ENCODE peak calls at places on chromosome 21, in nine cellular contexts. L is GM12891; D is lower leg skin; Z is A549; M is brain pericyte; B is cardiac fibroblast; X is heart left ventricle; S is activated CD8-positive, alpha-beta memory T cell treated with anti-CD3 and anti-CD28 coated beads for 4 hours; Q is stimulated activated CD4-positive, alpha-beta T cell treated with anti-CD3 and anti-CD28 coated beads, Interleukin-4, amount 100 ng/mL, for 48 hours. R is an unnamed sample.

GRCh38 chr21:29248124-29248523 is 50.6 kb upstream of the BACH1 start:
- DNase-seq in L (no peak), D (no peak), Z (no peak), M (no peak), B (peak), X (no peak), S (no peak), Q (no peak), R (no peak)

GRCh38 chr21:17513214-17514123 is 626 bp downstream of the CXADR start:
- DNase-seq in L (peak), D (no peak), Z (peak), M (no peak), B (peak), X (peak), S (no peak), Q (peak), R (no peak)

GRCh38 chr21:44368711-44369446 is 15.5 kb downstream of the TRPM2 start:
- DNase-seq in L (no peak), D (no peak), Z (no peak), M (no peak), B (no peak), X (no peak), S (no peak), Q (no peak), R (no peak)

GRCh38 chr21:43196789-43197188 is 28.0 kb downstream of the CRYAA start:
- DNase-seq in L (no peak), D (peak), Z (no peak), M (no peak), B (peak), X (no peak), S (no peak), Q (no peak), R (no peak)

GRCh38 chr21:15841856-15842564 is 112.2 kb downstream of the USP25 start:
- DNase-seq in L (no peak), D (no peak), Z (no peak), M (no peak), B (peak), X (no peak), S (no peak), Q (no peak), R (no peak)

GRCh38 chr21:37665230-37666024 is 250.8 kb downstream of the KCNJ6 start:
- DNase-seq in L (no peak), D (no peak), Z (no peak), M (no peak), B (peak), X (no peak), S (no peak), Q (no peak), R (no peak)

GRCh38 chr21:25385912-25386474 is 221.3 kb downstream of the MRPL39 start:
- DNase-seq in L (no peak), D (no peak), Z (peak), M (no peak), B (peak), X (no peak), S (no peak), Q (no peak), R (peak)

GRCh38 chr21:45765375-45765774 is 121.8 kb downstream of the PCBP3 start:
- DNase-seq in L (no peak), D (no peak), Z (no peak), M (no peak), B (no peak), X (no peak), S (no peak), Q (no peak), R (no peak)

GRCh38 chr21:33771976-33772375 is 129.7 kb downstream of the ITSN1 start:
- DNase-seq in L (no peak), D (no peak), Z (no peak), M (no peak), B (no peak), X (no peak), S (no peak), Q (no peak), R (no peak)

GRCh38 chr21:23401278-23401677 is 2206.0 kb downstream of the MRPL39 start:
- DNase-seq in L (no peak), D (no peak), Z (peak), M (no peak), B (peak), X (no peak), S (no peak), Q (no peak), R (no peak)

R was measured in H54.